ENCODE peak calls at places on chromosome 14, in nine cellular contexts. U is upper lobe of right lung, E is lower leg skin, W is astrocyte of the spinal cord, I is upper lobe of left lung, D is GM12864, J is neural progenitor cell, B is epithelial cell of esophagus, S is GM13976. M is an unnamed sample.

GRCh38 chr14:24774167-24774915 is 140.4 kb upstream of the GZMB start:
- DNase-seq in U (no peak), E (no peak), W (no peak), I (no peak), D (no peak), J (no peak), B (no peak), S (no peak), M (no peak)

GRCh38 chr14:49036236-49036635 is 549.9 kb downstream of the RPS29 start:
- DNase-seq in U (no peak), E (no peak), W (no peak), I (no peak), D (no peak), J (no peak), B (no peak), S (no peak), M (no peak)

GRCh38 chr14:98146416-98146815 is 1125.6 kb downstream of the BCL11B start:
- DNase-seq in U (no peak), E (no peak), W (no peak), I (no peak), D (no peak), J (no peak), B (no peak), S (no peak), M (no peak)

GRCh38 chr14:96090441-96091148 is 51.4 kb downstream of the C14orf132 start:
- DNase-seq in U (no peak), E (no peak), W (peak; percentile 66), I (peak; percentile 46), D (no peak), J (no peak), B (no peak), S (no peak), M (no peak)

GRCh38 chr14:101363261-101363555 is 198.1 kb upstream of the DIO3 start:
- DNase-seq in U (no peak), E (no peak), W (no peak), I (no peak), D (no peak), J (no peak), B (no peak), S (no peak), M (no peak)

GRCh38 chr14:90903101-90903500 is 86.9 kb upstream of the TTC7B start:
- DNase-seq in U (no peak), E (peak; percentile 47), W (peak; percentile 57), I (no peak), D (peak; percentile 24), J (peak; percentile 78), B (peak; percentile 69), S (peak; percentile 71), M (no peak)

GRCh38 chr14:92686763-92687427 is 61.5 kb downstream of the LGMN start:
- DNase-seq in U (peak; percentile 91), E (peak; percentile 54), W (peak; percentile 63), I (peak; percentile 97), D (no peak), J (peak; percentile 92), B (peak; percentile 66), S (peak; percentile 84), M (peak; percentile 55)

GRCh38 chr14:31326111-31326510 is 94.2 kb downstream of the HEATR5A start:
- DNase-seq in U (no peak), E (no peak), W (peak; percentile 40), I (no peak), D (no peak), J (no peak), B (peak; percentile 37), S (no peak), M (no peak)

GRCh38 chr14:101796479-101796878 is 35.0 kb downstream of the PPP2R5C start:
- DNase-seq in U (no peak), E (no peak), W (no peak), I (no peak), D (no peak), J (no peak), B (no peak), S (no peak), M (no peak)

GRCh38 chr14:94407906-94408305 is 19.5 kb upstream of the SERPINA1 start:
- DNase-seq in U (no peak), E (no peak), W (no peak), I (no peak), D (no peak), J (no peak), B (no peak), S (no peak), M (no peak)

GRCh38 chr14:23252420-23253333 is 14.9 kb downstream of the RNF212B start:
- DNase-seq in U (no peak), E (no peak), W (no peak), I (no peak), D (no peak), J (peak; percentile 4), B (peak; percentile 70), S (no peak), M (no peak)

GRCh38 chr14:69570836-69571330 is 3.8 kb downstream of the CCDC177 start:
- DNase-seq in U (no peak), E (no peak), W (no peak), I (no peak), D (no peak), J (no peak), B (no peak), S (no peak), M (no peak)

GRCh38 chr14:89212386-89213235 is 204.4 kb downstream of the FOXN3 start:
- DNase-seq in U (no peak), E (no peak), W (no peak), I (no peak), D (no peak), J (no peak), B (no peak), S (no peak), M (no peak)

GRCh38 chr14:89219056-89219455 is 198.0 kb downstream of the FOXN3 start:
- DNase-seq in U (no peak), E (no peak), W (no peak), I (no peak), D (no peak), J (no peak), B (no peak), S (no peak), M (no peak)

GRCh38 chr14:89217876-89218275 is 199.2 kb downstream of the FOXN3 start:
- DNase-seq in U (no peak), E (no peak), W (no peak), I (no peak), D (no peak), J (no peak), B (no peak), S (no peak), M (no peak)

GRCh38 chr14:89215166-89215940 is 201.7 kb downstream of the FOXN3 start:
- DNase-seq in U (no peak), E (no peak), W (no peak), I (no peak), D (no peak), J (no peak), B (no peak), S (no peak), M (no peak)

DNA sequence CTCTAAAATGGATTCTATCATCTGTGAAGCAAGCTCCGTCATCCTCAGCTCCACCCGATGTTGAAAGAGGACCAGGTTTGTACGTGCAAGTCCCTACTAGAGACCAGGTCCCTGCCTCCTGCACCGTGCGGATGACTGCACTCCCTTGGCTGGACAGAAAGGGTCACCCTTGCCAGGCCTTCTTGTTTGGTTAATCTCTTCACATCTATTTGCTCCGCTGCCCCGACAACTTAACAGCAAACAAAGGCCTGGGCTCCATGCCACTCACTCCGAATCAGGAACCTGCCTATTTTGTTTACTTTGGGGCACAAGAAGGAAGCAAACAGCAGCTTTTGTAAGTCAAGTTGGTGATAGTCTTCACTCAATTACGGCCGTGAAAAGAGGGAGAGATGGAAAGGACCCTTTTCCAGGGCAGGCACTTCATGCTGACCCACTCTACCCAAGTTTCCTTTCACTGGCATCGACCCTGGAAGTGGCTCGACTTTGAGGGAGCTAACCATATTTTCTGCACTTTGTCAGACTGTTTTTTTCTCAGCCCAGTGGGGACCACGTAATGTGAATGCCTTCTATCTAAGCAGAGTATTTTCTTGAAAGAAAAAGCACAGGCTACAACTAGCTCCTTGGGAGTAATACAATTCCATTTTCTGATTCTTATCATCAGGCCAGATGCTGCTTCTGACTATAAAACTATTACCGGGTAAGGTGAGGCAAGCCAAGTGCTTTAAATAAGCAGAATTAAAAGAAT is 202.6 kb downstream of the FOXN3 start:
- DNase-seq in U (peak; percentile 90), E (peak; percentile 68), W (peak; percentile 46), I (no peak), D (no peak), J (peak; percentile 77), B (peak; percentile 94), S (no peak), M (no peak)
- TF ChIP-seq CTCF in U (peak; percentile 33), E (no peak), W (peak; percentile 2), I (peak; percentile 41), D (no peak), J (peak; percentile 7), B (peak; percentile 16), S (no peak), M (no peak)

GRCh38 chr14:61694830-61695694 is at the start of gene HIF1A:
- DNase-seq in U (peak; percentile 99), E (peak; percentile 96), W (peak; percentile 100), I (peak; percentile 97), D (peak; percentile 96), J (peak; percentile 99), B (peak; percentile 100), S (peak; percentile 95), M (peak; percentile 80)
- TF ChIP-seq CTCF in U (no peak), E (no peak), W (peak; percentile 32), I (no peak), D (no peak), J (peak; percentile 21), B (peak; percentile 27), S (peak; percentile 15), M (no peak)

GRCh38 chr14:75553157-75553556 is 25.3 kb upstream of the FLVCR2 start:
- DNase-seq in U (no peak), E (no peak), W (no peak), I (no peak), D (no peak), J (no peak), B (no peak), S (no peak), M (no peak)
- TF ChIP-seq CTCF in U (no peak), E (no peak), W (no peak), I (no peak), D (no peak), J (no peak), B (no peak), S (no peak), M (no peak)

GRCh38 chr14:66008631-66009030 is 477.5 kb upstream of the CCDC196 start:
- DNase-seq in U (no peak), E (no peak), W (no peak), I (no peak), D (no peak), J (no peak), B (no peak), S (no peak), M (no peak)

GRCh38 chr14:66009104-66009503 is 477.1 kb upstream of the CCDC196 start:
- DNase-seq in U (no peak), E (no peak), W (peak; percentile 56), I (no peak), D (no peak), J (peak; percentile 45), B (peak; percentile 85), S (no peak), M (no peak)

GRCh38 chr14:66011855-66012254 is 474.3 kb upstream of the CCDC196 start:
- DNase-seq in U (no peak), E (no peak), W (no peak), I (no peak), D (no peak), J (no peak), B (no peak), S (no peak), M (no peak)

GRCh38 chr14:66015046-66015780 is 471.0 kb upstream of the CCDC196 start:
- DNase-seq in U (no peak), E (no peak), W (no peak), I (no peak), D (no peak), J (no peak), B (no peak), S (no peak), M (no peak)

GRCh38 chr14:66010695-66011094 is 475.5 kb upstream of the CCDC196 start:
- DNase-seq in U (no peak), E (no peak), W (no peak), I (no peak), D (no peak), J (no peak), B (no peak), S (no peak), M (no peak)
- TF ChIP-seq CTCF in U (no peak), E (no peak), W (no peak), I (no peak), D (no peak), J (no peak), B (no peak), S (no peak), M (no peak)

M was measured in omental fat pad.